ENCODE peak calls at places on chromosomes 6 and 20, in five cellular contexts. One of them, this sample, is unnamed.

GRCh38 chr20:62933966-62934365 is 4.0 kb upstream of the GID8 start:
- DNase-seq in GM23338: no peak
- DNase-seq in neural progenitor cell: no peak
- DNase-seq in fibroblast of lung: no peak
- DNase-seq in trophoblast cell: no peak
- DNase-seq in this sample: no peak

GRCh38 chr20:19492116-19492515 is 265.9 kb upstream of the RIN2 start:
- DNase-seq in GM23338: no peak
- DNase-seq in neural progenitor cell: no peak
- DNase-seq in fibroblast of lung: no peak
- DNase-seq in trophoblast cell: peak
- DNase-seq in this sample: no peak

GRCh38 chr20:9051508-9051907 is 17.4 kb upstream of the PLCB4 start:
- DNase-seq in GM23338: no peak
- DNase-seq in neural progenitor cell: no peak
- DNase-seq in fibroblast of lung: peak
- DNase-seq in trophoblast cell: peak
- DNase-seq in this sample: peak

GRCh38 chr20:62616728-62617621 is 25.3 kb upstream of the SLCO4A1 start:
- DNase-seq in GM23338: peak
- DNase-seq in neural progenitor cell: peak
- DNase-seq in fibroblast of lung: peak
- DNase-seq in trophoblast cell: peak
- DNase-seq in this sample: peak

GRCh38 chr20:49909499-49910339 is 5.6 kb downstream of the SPATA2 start:
- DNase-seq in GM23338: peak
- DNase-seq in neural progenitor cell: peak
- DNase-seq in fibroblast of lung: no peak
- DNase-seq in trophoblast cell: no peak
- DNase-seq in this sample: peak

GRCh38 chr6:10411131-10411914 is 3.6 kb downstream of the TFAP2A start:
- DNase-seq in GM23338: peak
- DNase-seq in neural progenitor cell: peak
- DNase-seq in fibroblast of lung: no peak
- DNase-seq in trophoblast cell: no peak
- DNase-seq in this sample: no peak

GRCh38 chr6:423799-424345 is 32.3 kb downstream of the IRF4 start:
- DNase-seq in GM23338: peak
- DNase-seq in neural progenitor cell: no peak
- DNase-seq in fibroblast of lung: no peak
- DNase-seq in trophoblast cell: no peak
- DNase-seq in this sample: no peak

GRCh38 chr20:32663704-32664351 is 9.9 kb downstream of the C20orf203 start:
- DNase-seq in GM23338: no peak
- DNase-seq in neural progenitor cell: no peak
- DNase-seq in fibroblast of lung: no peak
- DNase-seq in trophoblast cell: no peak
- DNase-seq in this sample: no peak

GRCh38 chr6:163417595-163417994 is 3.1 kb downstream of the QKI start:
- DNase-seq in GM23338: no peak
- DNase-seq in neural progenitor cell: no peak
- DNase-seq in fibroblast of lung: no peak
- DNase-seq in trophoblast cell: no peak
- DNase-seq in this sample: no peak

GRCh38 chr6:137089305-137089704 is 44.5 kb upstream of the IL20RA start:
- DNase-seq in GM23338: peak
- DNase-seq in neural progenitor cell: peak
- DNase-seq in fibroblast of lung: no peak
- DNase-seq in trophoblast cell: no peak
- DNase-seq in this sample: no peak

GRCh38 chr6:168314948-168315347 is 4.6 kb downstream of the DACT2 start:
- DNase-seq in GM23338: no peak
- DNase-seq in neural progenitor cell: peak
- DNase-seq in fibroblast of lung: no peak
- DNase-seq in trophoblast cell: peak
- DNase-seq in this sample: peak

GRCh38 chr6:13709698-13710551 is 1.7 kb downstream of the RANBP9 start:
- DNase-seq in GM23338: peak
- DNase-seq in neural progenitor cell: peak
- DNase-seq in fibroblast of lung: peak
- DNase-seq in trophoblast cell: no peak
- DNase-seq in this sample: peak

GRCh38 chr20:40547492-40548129 is 141.4 kb downstream of the MAFB start:
- DNase-seq in GM23338: no peak
- DNase-seq in neural progenitor cell: no peak
- DNase-seq in fibroblast of lung: no peak
- DNase-seq in trophoblast cell: no peak
- DNase-seq in this sample: no peak

GRCh38 chr20:17910828-17911294 is 57.7 kb downstream of the SNX5 start:
- DNase-seq in GM23338: peak
- DNase-seq in neural progenitor cell: no peak
- DNase-seq in fibroblast of lung: peak
- DNase-seq in trophoblast cell: peak
- DNase-seq in this sample: peak

GRCh38 chr6:28489366-28490190 is 26.0 kb downstream of the GPX6 start:
- DNase-seq in GM23338: peak
- DNase-seq in neural progenitor cell: peak
- DNase-seq in fibroblast of lung: peak
- DNase-seq in trophoblast cell: peak
- DNase-seq in this sample: peak

GRCh38 chr6:113381957-113382356 is 475.2 kb upstream of the MARCKS start:
- DNase-seq in GM23338: peak
- DNase-seq in neural progenitor cell: no peak
- DNase-seq in fibroblast of lung: peak
- DNase-seq in trophoblast cell: no peak
- DNase-seq in this sample: no peak

GRCh38 chr20:21511850-21512633 is 1.8 kb downstream of the NKX2-2 start:
- DNase-seq in GM23338: peak
- DNase-seq in neural progenitor cell: peak
- DNase-seq in fibroblast of lung: no peak
- DNase-seq in trophoblast cell: no peak
- DNase-seq in this sample: no peak

GRCh38 chr6:119196732-119197131 is 118.3 kb upstream of the FAM184A start:
- DNase-seq in GM23338: no peak
- DNase-seq in neural progenitor cell: no peak
- DNase-seq in fibroblast of lung: no peak
- DNase-seq in trophoblast cell: no peak
- DNase-seq in this sample: no peak

GRCh38 chr6:146014233-146014632 is 14.6 kb upstream of the GRM1 start:
- DNase-seq in GM23338: no peak
- DNase-seq in neural progenitor cell: no peak
- DNase-seq in fibroblast of lung: no peak
- DNase-seq in trophoblast cell: no peak
- DNase-seq in this sample: no peak

GRCh38 chr20:11453430-11453829 is 464.3 kb upstream of the BTBD3 start:
- DNase-seq in GM23338: no peak
- DNase-seq in neural progenitor cell: no peak
- DNase-seq in fibroblast of lung: peak
- DNase-seq in trophoblast cell: no peak
- DNase-seq in this sample: no peak

GRCh38 chr6:75449625-75450206 is 43.9 kb downstream of the FILIP1 start:
- DNase-seq in GM23338: no peak
- DNase-seq in neural progenitor cell: no peak
- DNase-seq in fibroblast of lung: peak
- DNase-seq in trophoblast cell: peak
- DNase-seq in this sample: no peak

GRCh38 chr6:41594326-41594725 is 43.9 kb upstream of the MDFI start:
- DNase-seq in GM23338: no peak
- DNase-seq in neural progenitor cell: no peak
- DNase-seq in fibroblast of lung: no peak
- DNase-seq in trophoblast cell: no peak
- DNase-seq in this sample: peak

GRCh38 chr20:42442728-42443127 is 747.0 kb downstream of the PTPRT start:
- DNase-seq in GM23338: no peak
- DNase-seq in neural progenitor cell: no peak
- DNase-seq in fibroblast of lung: no peak
- DNase-seq in trophoblast cell: no peak
- DNase-seq in this sample: no peak

GRCh38 chr6:147506704-147507114 is 1.8 kb upstream of the SAMD5 start:
- DNase-seq in GM23338: peak
- DNase-seq in neural progenitor cell: peak
- DNase-seq in fibroblast of lung: peak
- DNase-seq in trophoblast cell: peak
- DNase-seq in this sample: peak

GRCh38 chr6:1864496-1864895 is 254.8 kb downstream of the FOXC1 start:
- DNase-seq in GM23338: peak
- DNase-seq in neural progenitor cell: peak
- DNase-seq in fibroblast of lung: no peak
- DNase-seq in trophoblast cell: peak
- DNase-seq in this sample: no peak

GRCh38 chr6:25942561-25943147 is 12.2 kb upstream of the SLC17A2 start:
- DNase-seq in GM23338: peak
- DNase-seq in neural progenitor cell: peak
- DNase-seq in fibroblast of lung: peak
- DNase-seq in trophoblast cell: peak
- DNase-seq in this sample: peak

GRCh38 chr20:51412991-51413471 is 129.5 kb downstream of the NFATC2 start:
- DNase-seq in GM23338: no peak
- DNase-seq in neural progenitor cell: no peak
- DNase-seq in fibroblast of lung: peak
- DNase-seq in trophoblast cell: no peak
- DNase-seq in this sample: peak

GRCh38 chr20:7937328-7937727 is 2.9 kb downstream of the HAO1 start:
- DNase-seq in GM23338: no peak
- DNase-seq in neural progenitor cell: no peak
- DNase-seq in fibroblast of lung: no peak
- DNase-seq in trophoblast cell: no peak
- DNase-seq in this sample: no peak

GRCh38 chr20:63318391-63319163 is 25.6 kb downstream of the COL20A1 start:
- DNase-seq in GM23338: no peak
- DNase-seq in neural progenitor cell: no peak
- DNase-seq in fibroblast of lung: no peak
- DNase-seq in trophoblast cell: no peak
- DNase-seq in this sample: no peak

GRCh38 chr20:55684578-55684977 is 320.7 kb downstream of the CBLN4 start:
- DNase-seq in GM23338: no peak
- DNase-seq in neural progenitor cell: no peak
- DNase-seq in fibroblast of lung: no peak
- DNase-seq in trophoblast cell: no peak
- DNase-seq in this sample: no peak

GRCh38 chr6:9675122-9675521 is 739.8 kb downstream of the TFAP2A start:
- DNase-seq in GM23338: no peak
- DNase-seq in neural progenitor cell: no peak
- DNase-seq in fibroblast of lung: no peak
- DNase-seq in trophoblast cell: no peak
- DNase-seq in this sample: no peak

GRCh38 chr6:131914234-131914633 is 36.9 kb downstream of the CCN2 start:
- DNase-seq in GM23338: no peak
- DNase-seq in neural progenitor cell: no peak
- DNase-seq in fibroblast of lung: peak
- DNase-seq in trophoblast cell: no peak
- DNase-seq in this sample: no peak

GRCh38 chr6:151723152-151723551 is 84.3 kb upstream of the ESR1 start:
- DNase-seq in GM23338: no peak
- DNase-seq in neural progenitor cell: no peak
- DNase-seq in fibroblast of lung: no peak
- DNase-seq in trophoblast cell: no peak
- DNase-seq in this sample: no peak

GRCh38 chr6:151719070-151719469 is 88.4 kb upstream of the ESR1 start:
- DNase-seq in GM23338: no peak
- DNase-seq in neural progenitor cell: no peak
- DNase-seq in fibroblast of lung: no peak
- DNase-seq in trophoblast cell: no peak
- DNase-seq in this sample: no peak

GRCh38 chr6:151721671-151722070 is 85.8 kb upstream of the ESR1 start:
- DNase-seq in GM23338: no peak
- DNase-seq in neural progenitor cell: no peak
- DNase-seq in fibroblast of lung: no peak
- DNase-seq in trophoblast cell: no peak
- DNase-seq in this sample: no peak

GRCh38 chr6:151722342-151722741 is 85.1 kb upstream of the ESR1 start:
- DNase-seq in GM23338: no peak
- DNase-seq in neural progenitor cell: no peak
- DNase-seq in fibroblast of lung: no peak
- DNase-seq in trophoblast cell: no peak
- DNase-seq in this sample: no peak

DNA sequence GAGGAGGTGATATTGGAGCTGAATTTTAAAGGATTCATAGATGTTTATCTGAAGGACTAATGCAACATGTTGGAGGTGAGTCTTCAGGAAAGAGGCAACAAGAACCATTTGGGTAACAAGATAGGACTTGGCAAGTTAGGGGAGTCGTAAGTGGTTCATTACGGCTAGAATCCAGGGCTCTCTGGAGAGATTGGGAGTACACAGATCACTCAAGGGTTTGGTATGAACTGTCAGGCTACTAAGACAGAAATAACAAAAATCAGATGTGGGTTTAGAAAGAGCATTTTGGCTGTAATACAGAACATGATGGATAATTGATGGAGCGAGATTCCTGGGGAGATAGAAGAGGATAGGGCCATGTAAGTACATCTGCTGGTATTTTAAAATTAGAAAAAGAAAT is 86.3 kb upstream of the ESR1 start:
- DNase-seq in GM23338: no peak
- DNase-seq in neural progenitor cell: no peak
- DNase-seq in fibroblast of lung: no peak
- DNase-seq in trophoblast cell: no peak
- DNase-seq in this sample: no peak
- H3K4me2 ChIP-seq in GM23338: no peak
- H3K4me2 ChIP-seq in neural progenitor cell: no peak
- H3K4me2 ChIP-seq in fibroblast of lung: no peak
- H3K4me2 ChIP-seq in trophoblast cell: no peak
- H3K4me2 ChIP-seq in this sample: no peak

GRCh38 chr6:108168501-108168979 is 2.7 kb downstream of the NR2E1 start:
- DNase-seq in GM23338: peak
- DNase-seq in neural progenitor cell: peak
- DNase-seq in fibroblast of lung: no peak
- DNase-seq in trophoblast cell: peak
- DNase-seq in this sample: peak
- H3K4me3 ChIP-seq in GM23338: peak
- H3K4me3 ChIP-seq in neural progenitor cell: peak
- H3K4me3 ChIP-seq in fibroblast of lung: no peak
- H3K4me3 ChIP-seq in trophoblast cell: no peak
- H3K4me3 ChIP-seq in this sample: no peak

GRCh38 chr20:44010162-44010704 is 95.6 kb downstream of the TOX2 start:
- DNase-seq in GM23338: no peak
- DNase-seq in neural progenitor cell: no peak
- DNase-seq in fibroblast of lung: no peak
- DNase-seq in trophoblast cell: no peak
- DNase-seq in this sample: no peak
- H3K4me2 ChIP-seq in GM23338: no peak
- H3K4me2 ChIP-seq in neural progenitor cell: no peak
- H3K4me2 ChIP-seq in fibroblast of lung: no peak
- H3K4me2 ChIP-seq in trophoblast cell: no peak
- H3K4me2 ChIP-seq in this sample: no peak

DNA sequence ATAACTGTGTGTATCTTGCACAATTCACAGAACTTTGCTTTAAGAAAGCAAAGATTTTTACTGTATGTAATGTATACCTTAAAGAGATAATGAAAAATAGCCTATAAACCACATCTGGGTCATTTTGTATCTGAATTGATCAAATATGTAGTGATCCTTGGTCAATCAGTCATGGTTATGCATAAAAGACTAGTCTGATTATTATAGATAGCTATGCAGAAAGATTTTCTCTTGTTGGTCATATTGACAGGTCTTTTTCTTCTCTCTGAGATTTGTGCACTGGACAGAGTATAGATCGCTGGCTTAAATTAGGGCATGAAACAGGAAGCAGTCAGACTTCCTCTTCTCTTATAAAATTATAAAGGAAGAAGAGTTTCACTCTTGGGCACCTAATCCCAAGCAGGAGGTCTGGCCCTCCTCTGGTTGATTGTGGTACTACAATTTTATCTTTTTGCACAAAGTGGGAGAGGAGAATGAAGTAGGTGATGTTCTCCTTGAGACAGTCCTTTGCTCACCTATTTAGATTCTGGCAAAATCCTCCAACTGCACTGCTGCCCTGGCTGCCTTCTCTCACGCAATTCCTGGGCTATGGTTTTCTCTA is 380.9 kb upstream of the RGS17 start:
- DNase-seq in GM23338: peak
- DNase-seq in neural progenitor cell: peak
- DNase-seq in fibroblast of lung: peak
- DNase-seq in trophoblast cell: peak
- DNase-seq in this sample: peak
- H3K4me3 ChIP-seq in GM23338: no peak
- H3K4me3 ChIP-seq in neural progenitor cell: no peak
- H3K4me3 ChIP-seq in fibroblast of lung: no peak
- H3K4me3 ChIP-seq in trophoblast cell: no peak
- H3K4me3 ChIP-seq in this sample: no peak

This sample was measured in hepatocyte.